ENCODE peak calls at places on chromosomes 1 and 21, in seven cellular contexts. T is mucosa of descending colon, K is adipocyte, D is body of pancreas, X is esophagus muscularis mucosa, F is heart right ventricle, B is GM12878. J is an unnamed sample. For H3K9me3 and H3K36me3, the result is how much of the 10 kb centered on the place peaks cover.

GRCh38 chr1:62337785-62338631 is 18.8 kb upstream of the KANK4 start:
- DNase-seq in T (no peak), K (no peak), D (no peak), X (no peak), F (peak), B (no peak), J (no peak)

GRCh38 chr21:35924714-35925301 is 135.5 kb downstream of the SETD4 start:
- DNase-seq in T (no peak), K (peak), D (peak), X (peak), F (no peak), B (no peak), J (peak)

GRCh38 chr1:202154766-202155477 is 5.5 kb downstream of the PTPN7 start:
- DNase-seq in T (no peak), K (peak), D (peak), X (no peak), F (no peak), B (no peak), J (peak)

GRCh38 chr1:54016343-54017282 is 1.4 kb downstream of the LDLRAD1 start:
- DNase-seq in T (no peak), K (peak), D (peak), X (peak), F (no peak), B (no peak), J (peak)

GRCh38 chr1:202034683-202035462 is 24.5 kb downstream of the ELF3 start:
- DNase-seq in T (peak), K (peak), D (peak), X (no peak), F (peak), B (peak), J (peak)

GRCh38 chr1:11550664-11551283 is 71.8 kb downstream of the DISP3 start:
- DNase-seq in T (peak), K (peak), D (peak), X (no peak), F (peak), B (no peak), J (peak)

GRCh38 chr1:42845866-42846256 is 552 bp upstream of the ZNF691 start:
- DNase-seq in T (no peak), K (no peak), D (no peak), X (no peak), F (no peak), B (no peak), J (no peak)

GRCh38 chr1:211377539-211378461 is 51.2 kb downstream of the TRAF5 start:
- DNase-seq in T (no peak), K (no peak), D (no peak), X (no peak), F (no peak), B (no peak), J (no peak)

GRCh38 chr1:156211243-156211642 is 1.6 kb upstream of the PMF1 start:
- DNase-seq in T (no peak), K (no peak), D (no peak), X (no peak), F (no peak), B (no peak), J (no peak)

GRCh38 chr1:109277434-109278204 is 5.3 kb downstream of the PSRC1 start:
- DNase-seq in T (peak), K (peak), D (peak), X (peak), F (peak), B (peak), J (peak)

GRCh38 chr1:100443739-100444571 is 91.6 kb downstream of the CDC14A start:
- DNase-seq in T (no peak), K (peak), D (no peak), X (no peak), F (no peak), B (peak), J (no peak)

DNA sequence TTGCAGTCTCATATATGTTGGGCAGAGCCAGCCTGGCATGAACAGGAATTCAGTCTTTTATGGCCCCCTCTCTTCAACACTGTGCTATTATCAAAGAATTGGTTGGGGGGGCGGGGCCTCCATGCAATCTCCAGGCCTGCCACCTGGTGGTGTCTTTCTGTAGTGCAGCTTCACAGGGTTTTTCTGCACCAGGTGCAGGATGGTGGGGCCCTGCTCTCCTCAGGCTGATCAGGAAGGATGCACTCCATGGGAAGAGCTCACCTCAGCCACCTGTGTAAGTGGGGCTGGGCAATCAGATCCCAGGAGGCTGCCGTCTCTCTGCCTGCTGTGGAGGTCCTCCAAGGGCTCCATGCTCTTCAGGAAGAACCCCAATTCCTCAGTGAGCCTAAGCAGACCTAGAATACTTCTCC is 16.7 kb downstream of the STK40 start:
- DNase-seq in T (peak), K (peak), D (peak), X (peak), F (peak), B (no peak), J (peak)
- H3K4me3 ChIP-seq in T (no peak), K (no peak), D (no peak), X (no peak), F (no peak), B (no peak), J (no peak)

GRCh38 chr1:45155957-45156356 is 50.4 kb downstream of the ZSWIM5 start:
- DNase-seq in T (no peak), K (no peak), D (no peak), X (no peak), F (no peak), B (no peak), J (no peak)
- H3K9me3 ChIP-seq in T (under half), K (under half), D (under half), X (under half), F (under half), B (under half), J (under half)

DNA sequence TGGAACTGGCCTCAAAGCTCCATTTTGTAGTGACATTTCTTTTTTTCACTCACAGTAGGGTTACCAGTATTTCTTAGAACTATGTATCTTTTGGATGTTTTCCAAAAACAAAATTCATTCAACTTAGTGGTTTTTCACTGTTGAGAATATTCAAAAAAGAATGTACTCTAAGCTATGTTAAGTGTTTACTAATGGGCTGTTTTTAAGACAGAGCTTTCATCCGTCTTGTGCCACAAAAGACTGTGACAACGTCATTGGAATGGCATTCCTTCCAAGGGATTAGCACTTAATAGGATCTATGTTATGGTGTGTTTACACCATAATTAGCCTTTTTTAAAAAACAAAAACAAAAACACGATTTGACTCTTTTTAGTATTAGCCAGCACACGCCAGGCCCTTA is 66.8 kb downstream of the TTC3 start:
- DNase-seq in T (no peak), K (peak), D (no peak), X (no peak), F (no peak), B (no peak), J (no peak)
- H3K36me3 ChIP-seq in T (under half), K (half or more), D (under half), X (half or more), F (under half), B (under half), J (half or more)

DNA sequence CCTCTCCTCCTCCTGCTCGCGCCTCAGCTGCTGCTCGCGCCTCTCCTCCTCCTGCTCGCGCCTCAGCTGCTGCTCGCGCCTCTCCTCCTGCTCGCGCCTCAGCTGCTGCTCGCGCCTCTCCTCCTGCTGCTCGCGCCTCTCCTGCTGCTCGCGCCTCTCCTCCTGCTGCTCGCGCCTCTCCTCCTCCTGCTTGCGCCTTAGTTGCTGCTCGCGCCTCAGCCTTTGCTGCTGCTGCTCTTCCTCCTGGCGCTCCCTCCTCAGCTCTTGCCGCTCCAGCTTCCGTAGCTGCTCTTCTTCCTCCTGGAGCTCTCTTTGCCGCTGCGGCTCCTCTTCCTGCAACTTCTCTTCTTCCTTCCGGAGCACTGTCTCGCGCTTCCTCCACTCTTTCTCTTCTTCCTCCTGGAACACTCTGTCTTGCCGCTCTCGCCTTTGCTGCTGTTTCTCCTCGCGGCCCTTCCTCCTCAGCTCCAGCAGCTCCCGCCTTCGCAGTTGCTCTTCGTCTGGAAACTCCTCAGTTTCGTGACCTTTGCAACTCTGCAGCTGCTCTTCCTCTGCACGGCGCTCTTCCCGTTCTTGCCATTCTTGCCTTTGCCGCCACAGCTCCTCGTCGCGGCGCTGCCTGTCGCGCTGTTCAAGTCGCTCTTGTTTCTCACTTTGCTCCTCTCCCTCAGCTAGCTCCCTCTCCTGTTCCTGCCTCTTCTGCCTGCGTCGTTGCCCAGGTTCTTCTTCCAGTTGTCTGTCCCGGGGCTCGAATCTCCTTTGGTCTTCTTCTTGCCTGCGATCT is 3.0 kb downstream of the TCHH start:
- DNase-seq in T (peak), K (peak), D (no peak), X (no peak), F (no peak), B (no peak), J (peak)
- H3K4me3 ChIP-seq in T (no peak), K (peak), D (no peak), X (peak), F (peak), B (peak), J (peak)

GRCh38 chr1:69029649-69030048 is 532.8 kb upstream of the DEPDC1 start:
- DNase-seq in T (no peak), K (no peak), D (no peak), X (no peak), F (no peak), B (no peak), J (no peak)
- H3K9me3 ChIP-seq in T (under half), K (under half), D (under half), X (under half), F (under half), B (under half), J (under half)

GRCh38 chr21:45490049-45490731 is 52.0 kb downstream of the SLC19A1 start:
- DNase-seq in T (no peak), K (no peak), D (no peak), X (no peak), F (no peak), B (no peak), J (no peak)
- H3K36me3 ChIP-seq in T (under half), K (under half), D (under half), X (half or more), F (under half), B (under half), J (under half)

GRCh38 chr1:1748686-1749321 is 24.6 kb upstream of the CDK11A start:
- DNase-seq in T (no peak), K (no peak), D (no peak), X (no peak), F (no peak), B (no peak), J (no peak)
- H3K4me3 ChIP-seq in T (no peak), K (no peak), D (no peak), X (no peak), F (no peak), B (no peak), J (no peak)

GRCh38 chr21:8997011-8997440 is 1524.4 kb upstream of the TPTE start:
- DNase-seq in T (no peak), K (no peak), D (no peak), X (no peak), F (no peak), B (no peak), J (no peak)

GRCh38 chr21:8994640-8995511 is 1526.5 kb upstream of the TPTE start:
- DNase-seq in T (no peak), K (no peak), D (no peak), X (no peak), F (no peak), B (no peak), J (no peak)

GRCh38 chr21:8993284-8993942 is 1528.0 kb upstream of the TPTE start:
- DNase-seq in T (no peak), K (no peak), D (no peak), X (peak), F (no peak), B (no peak), J (no peak)

GRCh38 chr21:8993943-8994639 is 1527.3 kb upstream of the TPTE start:
- DNase-seq in T (no peak), K (no peak), D (no peak), X (peak), F (no peak), B (no peak), J (no peak)

GRCh38 chr21:8998946-8999681 is 1522.3 kb upstream of the TPTE start:
- DNase-seq in T (no peak), K (no peak), D (no peak), X (no peak), F (no peak), B (no peak), J (no peak)
- H3K9me3 ChIP-seq in T (under half), K (under half), D (under half), X (under half), F (under half), B (under half), J (under half)

GRCh38 chr1:8518490-8518801 is 200.5 kb downstream of the SLC45A1 start:
- DNase-seq in T (no peak), K (no peak), D (no peak), X (no peak), F (no peak), B (no peak), J (no peak)
- H3K36me3 ChIP-seq in T (under half), K (under half), D (under half), X (under half), F (under half), B (under half), J (under half)

GRCh38 chr1:6485937-6486250 is 5.6 kb downstream of the PLEKHG5 start:
- DNase-seq in T (no peak), K (peak), D (no peak), X (no peak), F (no peak), B (no peak), J (no peak)
- H3K4me3 ChIP-seq in T (no peak), K (no peak), D (no peak), X (peak), F (peak), B (no peak), J (no peak)

J was measured in MG63.